ENCODE peak calls at places on chromosomes 7 and 10, in five cellular contexts. One of them, this sample, is unnamed.
A peak's percentile ranks its signal among the peaks of the same experiment; 100 is the strongest.

GRCh38 chr10:3716093-3716492 is 68.9 kb downstream of the KLF6 start:
- DNase-seq in SK-N-SH: no peak
- DNase-seq in tibial nerve: no peak
- DNase-seq in K562: no peak
- DNase-seq in ovary: no peak
- DNase-seq in this sample: no peak

GRCh38 chr7:111096997-111097396 is 6.1 kb downstream of the LRRN3 start:
- DNase-seq in tibial nerve: no peak
- DNase-seq in SK-N-SH: no peak
- DNase-seq in ovary: no peak
- DNase-seq in K562: no peak
- DNase-seq in this sample: no peak

GRCh38 chr10:100364735-100365391 is 17.8 kb downstream of the SCD start:
- DNase-seq in tibial nerve: peak; percentile 69
- DNase-seq in ovary: peak; percentile 87
- DNase-seq in SK-N-SH: peak; percentile 58
- DNase-seq in K562: peak; percentile 17
- DNase-seq in this sample: peak; percentile 90

GRCh38 chr10:103395754-103396066 is 565 bp downstream of the ATP5MK start:
- DNase-seq in K562: no peak
- DNase-seq in ovary: no peak
- DNase-seq in SK-N-SH: no peak
- DNase-seq in tibial nerve: no peak
- DNase-seq in this sample: peak; percentile 25

GRCh38 chr7:159091480-159092475 is 52.9 kb downstream of the VIPR2 start:
- DNase-seq in SK-N-SH: no peak
- DNase-seq in tibial nerve: no peak
- DNase-seq in ovary: peak; percentile 23
- DNase-seq in K562: no peak
- DNase-seq in this sample: peak; percentile 4

GRCh38 chr10:78225611-78226010 is 191.9 kb downstream of the RPS24 start:
- DNase-seq in SK-N-SH: no peak
- DNase-seq in tibial nerve: no peak
- DNase-seq in ovary: no peak
- DNase-seq in K562: no peak
- DNase-seq in this sample: no peak

GRCh38 chr10:70106958-70107791 is 25.4 kb downstream of the AIFM2 start:
- DNase-seq in SK-N-SH: peak; percentile 67
- DNase-seq in ovary: no peak
- DNase-seq in tibial nerve: no peak
- DNase-seq in K562: peak; percentile 69
- DNase-seq in this sample: no peak

GRCh38 chr10:80382989-80383388 is 25.4 kb upstream of the PRXL2A start:
- DNase-seq in SK-N-SH: peak; percentile 68
- DNase-seq in ovary: peak; percentile 50
- DNase-seq in tibial nerve: peak; percentile 10
- DNase-seq in K562: peak; percentile 57
- DNase-seq in this sample: peak; percentile 44

GRCh38 chr7:30721211-30721610 is 30.7 kb upstream of the INMT start:
- DNase-seq in ovary: no peak
- DNase-seq in tibial nerve: no peak
- DNase-seq in K562: no peak
- DNase-seq in SK-N-SH: no peak
- DNase-seq in this sample: no peak

GRCh38 chr7:47720141-47720906 is 138.4 kb upstream of the TNS3 start:
- DNase-seq in K562: no peak
- DNase-seq in ovary: peak; percentile 91
- DNase-seq in tibial nerve: peak; percentile 24
- DNase-seq in SK-N-SH: peak; percentile 59
- DNase-seq in this sample: peak; percentile 56

GRCh38 chr10:481636-482035 is 207.8 kb downstream of the DIP2C start:
- DNase-seq in tibial nerve: no peak
- DNase-seq in ovary: no peak
- DNase-seq in K562: no peak
- DNase-seq in SK-N-SH: peak; percentile 74
- DNase-seq in this sample: no peak

GRCh38 chr7:102814025-102814471 is 65.2 kb downstream of the FAM185A start:
- DNase-seq in tibial nerve: no peak
- DNase-seq in K562: no peak
- DNase-seq in SK-N-SH: no peak
- DNase-seq in ovary: no peak
- DNase-seq in this sample: no peak

DNA sequence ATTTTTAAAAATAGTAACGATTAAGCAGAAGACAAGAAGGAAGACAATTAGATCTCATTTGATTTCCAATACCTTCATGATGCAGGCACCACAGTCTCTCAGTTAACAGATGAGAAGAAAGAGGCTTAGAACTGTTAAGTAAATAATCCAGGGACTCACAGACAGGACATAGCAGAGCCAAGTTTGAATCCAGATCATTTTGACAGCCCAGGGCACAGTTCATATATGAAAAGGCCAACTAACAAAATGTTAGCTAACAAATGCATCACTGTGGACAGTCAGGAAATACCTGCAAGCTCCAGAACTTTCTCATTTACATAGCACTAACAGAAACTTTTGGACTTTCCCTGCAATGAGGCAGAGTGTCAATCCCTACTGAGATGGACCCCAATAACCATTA is 4.2 kb upstream of the NPSR1 start:
- DNase-seq in ovary: no peak
- DNase-seq in K562: no peak
- DNase-seq in SK-N-SH: no peak
- DNase-seq in tibial nerve: no peak
- DNase-seq in this sample: no peak
- H3K36me3 ChIP-seq in ovary: no peaks in the 10 kb centered on the region
- H3K36me3 ChIP-seq in K562: no peaks in the 10 kb centered on the region
- H3K36me3 ChIP-seq in SK-N-SH: no peaks in the 10 kb centered on the region
- H3K36me3 ChIP-seq in tibial nerve: no peaks in the 10 kb centered on the region
- H3K36me3 ChIP-seq in this sample: no peaks in the 10 kb centered on the region

GRCh38 chr10:18651324-18652007 is at the start of gene NSUN6:
- DNase-seq in K562: peak; percentile 88
- DNase-seq in tibial nerve: peak; percentile 88
- DNase-seq in ovary: peak; percentile 93
- DNase-seq in SK-N-SH: peak; percentile 82
- DNase-seq in this sample: peak; percentile 94
- TF ChIP-seq EP300 in K562: peak; percentile 61
- TF ChIP-seq EP300 in tibial nerve: peak; percentile 96
- TF ChIP-seq EP300 in ovary: no peak
- TF ChIP-seq EP300 in SK-N-SH: no peak
- TF ChIP-seq EP300 in this sample: no peak

GRCh38 chr10:96651998-96652431 is 65.2 kb upstream of the TM9SF3 start:
- DNase-seq in tibial nerve: no peak
- DNase-seq in K562: no peak
- DNase-seq in SK-N-SH: no peak
- DNase-seq in ovary: no peak
- DNase-seq in this sample: peak; percentile 41
- H3K36me3 ChIP-seq in tibial nerve: no peaks in the 10 kb centered on the region
- H3K36me3 ChIP-seq in K562: no peaks in the 10 kb centered on the region
- H3K36me3 ChIP-seq in SK-N-SH: no peaks in the 10 kb centered on the region
- H3K36me3 ChIP-seq in ovary: no peaks in the 10 kb centered on the region
- H3K36me3 ChIP-seq in this sample: no peaks in the 10 kb centered on the region

GRCh38 chr10:5762531-5762930 is 50.7 kb downstream of the GDI2 start:
- DNase-seq in ovary: no peak
- DNase-seq in K562: no peak
- DNase-seq in tibial nerve: no peak
- DNase-seq in SK-N-SH: no peak
- DNase-seq in this sample: no peak
- TF ChIP-seq EP300 in ovary: no peak
- TF ChIP-seq EP300 in K562: no peak
- TF ChIP-seq EP300 in tibial nerve: no peak
- TF ChIP-seq EP300 in SK-N-SH: no peak
- TF ChIP-seq EP300 in this sample: no peak

GRCh38 chr10:131033166-131034085 is 278.1 kb downstream of the TCERG1L start:
- DNase-seq in tibial nerve: no peak
- DNase-seq in SK-N-SH: no peak
- DNase-seq in K562: no peak
- DNase-seq in ovary: no peak
- DNase-seq in this sample: no peak

GRCh38 chr10:131034451-131034850 is 277.1 kb downstream of the TCERG1L start:
- DNase-seq in K562: no peak
- DNase-seq in SK-N-SH: peak; percentile 39
- DNase-seq in tibial nerve: no peak
- DNase-seq in ovary: no peak
- DNase-seq in this sample: no peak

GRCh38 chr10:131038056-131038455 is 273.5 kb downstream of the TCERG1L start:
- DNase-seq in K562: no peak
- DNase-seq in tibial nerve: no peak
- DNase-seq in ovary: no peak
- DNase-seq in SK-N-SH: no peak
- DNase-seq in this sample: no peak

GRCh38 chr10:131032329-131033165 is 279.0 kb downstream of the TCERG1L start:
- DNase-seq in ovary: no peak
- DNase-seq in K562: no peak
- DNase-seq in SK-N-SH: no peak
- DNase-seq in tibial nerve: no peak
- DNase-seq in this sample: no peak

DNA sequence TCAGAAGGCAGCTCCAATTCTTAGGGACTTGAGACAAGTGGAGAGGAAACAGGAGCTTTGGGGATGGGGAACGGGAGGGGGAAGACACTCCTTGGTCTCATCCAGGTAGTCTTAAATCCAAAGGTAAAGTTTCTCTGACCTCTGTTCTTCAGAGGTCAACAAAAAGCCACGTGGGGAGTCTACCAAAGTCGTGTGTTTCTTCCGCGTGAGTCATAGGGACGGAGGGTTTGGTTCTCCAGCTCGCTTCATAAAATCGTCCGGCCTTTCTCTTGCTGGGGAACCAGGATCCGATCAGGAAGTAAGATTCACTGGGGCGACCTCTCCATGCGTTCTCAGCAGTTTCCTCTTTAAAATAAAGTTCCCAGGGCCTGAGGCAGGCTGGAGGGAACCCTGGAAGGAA is 275.7 kb downstream of the TCERG1L start:
- DNase-seq in ovary: no peak
- DNase-seq in tibial nerve: no peak
- DNase-seq in K562: no peak
- DNase-seq in SK-N-SH: no peak
- DNase-seq in this sample: no peak
- H3K36me3 ChIP-seq in ovary: no peaks in the 10 kb centered on the region
- H3K36me3 ChIP-seq in tibial nerve: no peaks in the 10 kb centered on the region
- H3K36me3 ChIP-seq in K562: no peaks in the 10 kb centered on the region
- H3K36me3 ChIP-seq in SK-N-SH: no peaks in the 10 kb centered on the region
- H3K36me3 ChIP-seq in this sample: no peaks in the 10 kb centered on the region

DNA sequence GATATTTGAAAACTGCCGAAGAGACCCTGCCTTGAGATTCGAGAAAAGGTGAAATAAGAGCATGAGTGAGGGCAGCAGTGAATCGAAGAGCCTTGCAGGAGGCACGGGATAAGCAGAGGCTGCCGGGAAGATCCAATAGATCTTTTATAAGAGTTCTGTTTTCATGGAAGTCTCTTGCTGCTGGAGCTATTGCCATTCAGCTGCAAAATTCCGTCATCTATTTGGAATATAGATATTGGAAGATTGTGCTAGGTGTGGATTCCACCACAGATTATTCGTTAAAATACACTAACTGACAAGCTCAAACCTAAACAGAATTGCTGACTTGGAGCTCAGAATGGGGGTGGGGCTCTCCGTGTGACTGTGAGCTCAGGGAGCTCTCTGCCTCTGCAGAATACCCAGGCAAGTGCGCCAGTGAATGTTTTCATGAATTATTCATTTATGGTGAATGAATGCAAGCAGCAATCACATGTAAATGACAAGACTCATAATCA is 249.6 kb downstream of the TRIL start:
- DNase-seq in ovary: no peak
- DNase-seq in K562: no peak
- DNase-seq in tibial nerve: no peak
- DNase-seq in SK-N-SH: no peak
- DNase-seq in this sample: no peak
- TF ChIP-seq EP300 in ovary: no peak
- TF ChIP-seq EP300 in K562: no peak
- TF ChIP-seq EP300 in tibial nerve: peak; percentile 34
- TF ChIP-seq EP300 in SK-N-SH: no peak
- TF ChIP-seq EP300 in this sample: no peak

GRCh38 chr7:93006480-93007095 is 111.2 kb downstream of the SAMD9 start:
- DNase-seq in tibial nerve: no peak
- DNase-seq in SK-N-SH: no peak
- DNase-seq in K562: peak; percentile 34
- DNase-seq in ovary: no peak
- DNase-seq in this sample: no peak

DNA sequence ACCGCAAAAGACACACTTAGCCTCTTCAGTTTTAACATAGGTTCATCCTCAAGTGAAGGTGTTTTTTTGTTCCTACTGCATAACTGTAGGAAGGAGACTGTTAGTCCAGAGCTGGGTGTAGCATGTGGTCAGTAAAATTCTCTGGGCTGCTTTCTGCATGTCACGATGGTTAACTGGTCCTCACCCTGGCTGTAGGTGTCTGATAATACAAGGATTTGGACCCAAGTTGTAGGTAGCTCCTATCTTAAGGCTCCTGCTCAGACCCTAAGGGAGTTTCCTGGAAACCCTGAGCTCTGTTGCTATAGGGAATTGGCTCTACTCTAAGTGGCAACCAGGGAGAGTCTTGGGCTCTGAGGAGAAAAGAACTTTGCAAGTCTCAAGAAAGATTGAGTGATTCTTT is 112.9 kb downstream of the SAMD9 start:
- DNase-seq in tibial nerve: no peak
- DNase-seq in K562: peak; percentile 87
- DNase-seq in SK-N-SH: no peak
- DNase-seq in ovary: no peak
- DNase-seq in this sample: no peak
- H3K36me3 ChIP-seq in tibial nerve: no peaks in the 10 kb centered on the region
- H3K36me3 ChIP-seq in K562: no peaks in the 10 kb centered on the region
- H3K36me3 ChIP-seq in SK-N-SH: no peaks in the 10 kb centered on the region
- H3K36me3 ChIP-seq in ovary: no peaks in the 10 kb centered on the region
- H3K36me3 ChIP-seq in this sample: no peaks in the 10 kb centered on the region

This sample was measured in transverse colon.